ENCODE peak calls at places on chromosomes 2 and 18, in five cellular contexts. One of them, this sample, is unnamed.

GRCh38 chr18:31450409-31450808 is 2.9 kb downstream of the DSG3 start:
- DNase-seq in HepG2: no peak
- DNase-seq in Panc1: no peak
- DNase-seq in stomach: no peak
- DNase-seq in SK-N-SH: no peak
- DNase-seq in this sample: no peak

GRCh38 chr18:8767356-8767755 is 62.0 kb downstream of the MTCL1 start:
- DNase-seq in HepG2: no peak
- DNase-seq in stomach: no peak
- DNase-seq in SK-N-SH: no peak
- DNase-seq in Panc1: no peak
- DNase-seq in this sample: no peak

GRCh38 chr2:95390272-95390880 is 12.1 kb upstream of the FAHD2A start:
- DNase-seq in stomach: peak
- DNase-seq in HepG2: peak
- DNase-seq in SK-N-SH: no peak
- DNase-seq in Panc1: no peak
- DNase-seq in this sample: no peak

GRCh38 chr2:241808701-241809382 is at the start of gene NEU4:
- DNase-seq in HepG2: peak
- DNase-seq in stomach: no peak
- DNase-seq in SK-N-SH: peak
- DNase-seq in Panc1: no peak
- DNase-seq in this sample: no peak

GRCh38 chr2:161905389-161906046 is 168.5 kb downstream of the DPP4 start:
- DNase-seq in Panc1: no peak
- DNase-seq in HepG2: peak
- DNase-seq in SK-N-SH: no peak
- DNase-seq in stomach: no peak
- DNase-seq in this sample: peak

GRCh38 chr2:37742286-37742685 is 70.8 kb upstream of the CDC42EP3 start:
- DNase-seq in SK-N-SH: no peak
- DNase-seq in stomach: no peak
- DNase-seq in HepG2: no peak
- DNase-seq in Panc1: no peak
- DNase-seq in this sample: no peak

GRCh38 chr2:234107861-234108260 is 57.4 kb downstream of the SPP2 start:
- DNase-seq in SK-N-SH: no peak
- DNase-seq in Panc1: no peak
- DNase-seq in HepG2: no peak
- DNase-seq in stomach: no peak
- DNase-seq in this sample: no peak

GRCh38 chr2:158967731-158968395 is 577 bp upstream of the TANC1 start:
- DNase-seq in Panc1: no peak
- DNase-seq in SK-N-SH: peak
- DNase-seq in HepG2: no peak
- DNase-seq in stomach: peak
- DNase-seq in this sample: no peak

DNA sequence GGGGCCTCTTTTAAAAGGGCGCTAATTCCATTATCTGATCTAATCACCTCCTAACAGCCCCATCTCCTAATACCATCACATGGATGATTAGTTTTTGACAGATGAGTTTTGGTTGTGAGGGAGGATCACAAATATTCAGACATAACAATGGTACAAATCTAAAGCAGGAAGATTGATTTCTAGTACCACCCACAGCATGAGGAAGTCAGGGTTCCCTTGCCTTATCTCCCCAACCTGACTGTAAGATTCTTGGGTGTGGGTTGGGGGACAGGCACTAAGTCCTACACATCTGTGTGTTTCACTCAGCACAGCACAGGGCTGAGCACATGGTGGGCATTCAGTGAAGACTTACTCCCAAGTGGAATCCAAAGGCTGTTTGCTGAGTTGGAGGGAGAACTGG is 93.7 kb upstream of the CXCR4 start:
- DNase-seq in SK-N-SH: no peak
- DNase-seq in stomach: no peak
- DNase-seq in Panc1: no peak
- DNase-seq in HepG2: no peak
- DNase-seq in this sample: no peak
- TF ChIP-seq POLR2AphosphoS5 in SK-N-SH: no peak
- TF ChIP-seq POLR2AphosphoS5 in stomach: no peak
- TF ChIP-seq POLR2AphosphoS5 in Panc1: no peak
- TF ChIP-seq POLR2AphosphoS5 in HepG2: no peak
- TF ChIP-seq POLR2AphosphoS5 in this sample: no peak

GRCh38 chr2:215447673-215448081 is 11.8 kb upstream of the FN1 start:
- DNase-seq in SK-N-SH: no peak
- DNase-seq in stomach: no peak
- DNase-seq in Panc1: no peak
- DNase-seq in HepG2: no peak
- DNase-seq in this sample: no peak

GRCh38 chr2:215454519-215454918 is 18.7 kb upstream of the FN1 start:
- DNase-seq in stomach: no peak
- DNase-seq in HepG2: peak
- DNase-seq in Panc1: peak
- DNase-seq in SK-N-SH: peak
- DNase-seq in this sample: no peak

GRCh38 chr2:215450188-215451011 is 14.5 kb upstream of the FN1 start:
- DNase-seq in stomach: no peak
- DNase-seq in HepG2: no peak
- DNase-seq in Panc1: no peak
- DNase-seq in SK-N-SH: no peak
- DNase-seq in this sample: no peak

GRCh38 chr2:215451012-215451756 is 15.3 kb upstream of the FN1 start:
- DNase-seq in stomach: no peak
- DNase-seq in SK-N-SH: no peak
- DNase-seq in Panc1: no peak
- DNase-seq in HepG2: no peak
- DNase-seq in this sample: no peak

GRCh38 chr2:215452725-215453124 is 16.9 kb upstream of the FN1 start:
- DNase-seq in SK-N-SH: no peak
- DNase-seq in HepG2: no peak
- DNase-seq in Panc1: no peak
- DNase-seq in stomach: no peak
- DNase-seq in this sample: no peak
- TF ChIP-seq POLR2AphosphoS5 in SK-N-SH: no peak
- TF ChIP-seq POLR2AphosphoS5 in HepG2: no peak
- TF ChIP-seq POLR2AphosphoS5 in Panc1: no peak
- TF ChIP-seq POLR2AphosphoS5 in stomach: no peak
- TF ChIP-seq POLR2AphosphoS5 in this sample: no peak

GRCh38 chr2:119449526-119449925 is 17.9 kb downstream of the TMEM37 start:
- DNase-seq in HepG2: no peak
- DNase-seq in Panc1: no peak
- DNase-seq in stomach: no peak
- DNase-seq in SK-N-SH: peak
- DNase-seq in this sample: peak

GRCh38 chr2:119455066-119455718 is 23.5 kb downstream of the TMEM37 start:
- DNase-seq in SK-N-SH: no peak
- DNase-seq in HepG2: no peak
- DNase-seq in Panc1: no peak
- DNase-seq in stomach: no peak
- DNase-seq in this sample: no peak

GRCh38 chr2:119451336-119452050 is 19.8 kb downstream of the TMEM37 start:
- DNase-seq in SK-N-SH: no peak
- DNase-seq in HepG2: no peak
- DNase-seq in stomach: no peak
- DNase-seq in Panc1: no peak
- DNase-seq in this sample: no peak

GRCh38 chr2:119448427-119449141 is 16.9 kb downstream of the TMEM37 start:
- DNase-seq in Panc1: no peak
- DNase-seq in SK-N-SH: no peak
- DNase-seq in stomach: no peak
- DNase-seq in HepG2: no peak
- DNase-seq in this sample: no peak

DNA sequence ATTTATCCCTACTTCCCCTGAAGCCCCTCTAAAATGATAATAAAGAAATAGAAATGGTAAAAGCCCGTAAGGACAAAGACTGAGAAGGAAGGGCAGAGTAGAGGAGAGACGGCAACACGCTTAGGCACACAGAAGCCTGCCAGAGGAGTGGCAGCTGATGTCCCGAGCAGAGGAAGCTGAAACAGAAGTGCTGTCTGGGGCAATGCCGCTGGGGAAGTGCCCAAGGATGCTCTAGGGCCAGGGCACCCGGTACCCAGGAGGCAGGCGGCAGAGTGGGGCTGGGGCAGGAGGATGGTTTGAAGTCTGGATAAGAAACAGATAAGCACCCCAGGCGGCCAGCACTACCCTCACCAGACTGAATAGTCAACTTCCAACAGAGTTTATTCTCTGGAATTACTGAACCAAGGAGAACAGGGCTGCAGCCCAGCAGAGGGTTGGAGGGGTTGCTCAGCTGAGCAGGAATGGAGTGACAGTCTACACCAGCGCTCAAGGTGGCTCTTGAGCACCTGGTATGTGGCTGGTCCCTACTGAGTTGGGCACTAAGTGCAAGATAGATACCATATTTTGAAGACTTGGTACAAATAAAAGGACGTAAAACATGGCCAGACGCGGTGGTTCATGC is 22.4 kb downstream of the TMEM37 start:
- DNase-seq in HepG2: no peak
- DNase-seq in Panc1: no peak
- DNase-seq in stomach: no peak
- DNase-seq in SK-N-SH: no peak
- DNase-seq in this sample: no peak
- TF ChIP-seq POLR2AphosphoS5 in HepG2: no peak
- TF ChIP-seq POLR2AphosphoS5 in Panc1: no peak
- TF ChIP-seq POLR2AphosphoS5 in stomach: no peak
- TF ChIP-seq POLR2AphosphoS5 in SK-N-SH: no peak
- TF ChIP-seq POLR2AphosphoS5 in this sample: no peak

DNA sequence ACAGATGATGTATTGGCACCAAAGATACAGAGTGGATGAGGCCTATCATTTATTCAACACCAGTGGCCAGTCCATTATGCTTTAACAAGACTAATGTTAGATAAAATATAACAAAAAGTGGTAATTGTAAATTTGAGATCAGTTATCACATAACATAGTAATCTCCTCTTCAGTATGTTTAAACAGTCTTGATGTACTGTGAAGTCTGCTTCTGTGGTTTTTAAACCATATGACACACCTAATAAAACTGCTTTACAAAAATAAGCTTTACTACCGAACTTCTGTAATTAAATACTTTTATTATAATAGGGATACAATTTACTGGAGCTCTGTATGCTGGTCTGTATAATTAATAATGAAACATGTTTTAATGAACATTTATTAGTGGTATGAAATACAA is 2156.1 kb upstream of the CELF4 start:
- DNase-seq in SK-N-SH: no peak
- DNase-seq in Panc1: no peak
- DNase-seq in stomach: no peak
- DNase-seq in HepG2: no peak
- DNase-seq in this sample: no peak
- TF ChIP-seq POLR2AphosphoS5 in SK-N-SH: no peak
- TF ChIP-seq POLR2AphosphoS5 in Panc1: no peak
- TF ChIP-seq POLR2AphosphoS5 in stomach: no peak
- TF ChIP-seq POLR2AphosphoS5 in HepG2: no peak
- TF ChIP-seq POLR2AphosphoS5 in this sample: no peak

This sample was measured in SK-N-MC.